ENCODE peak calls at places on chromosomes 12 and 14, in seven cellular contexts. P, E, R, L, W, I and Y are unnamed samples.

GRCh38 chr12:93176166-93176565 is 201.6 kb upstream of the NUDT4 start:
- DNase-seq in I (no peak), L (no peak), R (no peak), W (no peak), E (peak), P (no peak), Y (no peak)

GRCh38 chr12:5200276-5201087 is 156.8 kb downstream of the KCNA5 start:
- DNase-seq in I (peak), L (no peak), E (peak), R (peak), W (peak), P (no peak), Y (no peak)

GRCh38 chr14:99758915-99759545 is 34.2 kb upstream of the EML1 start:
- DNase-seq in R (no peak), L (no peak), P (no peak), W (no peak), I (no peak), E (no peak), Y (peak)

GRCh38 chr14:100777366-100778077 is 48.4 kb upstream of the MEG3 start:
- DNase-seq in L (no peak), I (no peak), E (no peak), R (peak), P (no peak), W (no peak), Y (peak)

GRCh38 chr12:3730111-3730510 is 22.8 kb downstream of the CRACR2A start:
- DNase-seq in P (no peak), L (no peak), E (no peak), W (no peak), I (no peak), R (no peak), Y (no peak)

GRCh38 chr14:24307575-24308341 is at the start of gene CIDEB:
- DNase-seq in L (no peak), E (peak), W (peak), R (peak), I (peak), P (peak), Y (peak)

GRCh38 chr12:121202407-121203355 is 7.2 kb upstream of the P2RX4 start:
- DNase-seq in I (no peak), P (no peak), W (no peak), E (no peak), R (no peak), L (no peak), Y (no peak)

GRCh38 chr14:32397871-32398640 is 69.0 kb downstream of the AKAP6 start:
- DNase-seq in L (no peak), W (peak), E (peak), I (peak), P (no peak), R (no peak), Y (no peak)

GRCh38 chr14:97948841-97949240 is 1151.7 kb downstream of the VRK1 start:
- DNase-seq in P (no peak), R (no peak), W (no peak), L (no peak), I (no peak), E (no peak), Y (no peak)

GRCh38 chr14:32939254-32940065 is 781 bp downstream of the NPAS3 start:
- DNase-seq in E (peak), W (peak), P (peak), L (no peak), R (peak), I (peak), Y (peak)

GRCh38 chr14:22458737-22459136 is 130.3 kb downstream of the DAD1 start:
- DNase-seq in P (no peak), E (no peak), I (no peak), L (no peak), W (no peak), R (no peak), Y (no peak)

GRCh38 chr12:12718853-12719252 is 1.7 kb downstream of the CDKN1B start:
- DNase-seq in P (peak), I (no peak), L (no peak), R (no peak), E (peak), W (peak), Y (no peak)

GRCh38 chr14:64786296-64787149 is 82.3 kb downstream of the PLEKHG3 start:
- DNase-seq in W (no peak), R (no peak), L (no peak), P (no peak), I (peak), E (no peak), Y (no peak)